ENCODE peak calls at places on chromosome 22, in seven cellular contexts. O is GDM1, V is lung, Q is osteocyte, E is B cell, C is iris pigment epithelial cell, B is right lobe of liver. T is an unnamed sample.
A peak's percentile ranks its signal among the peaks of the same experiment; 100 is the strongest.

GRCh38 chr22:41725510-41726110 is 26.3 kb downstream of the MEI1 start:
- DNase-seq in O (no peak), V (no peak), Q (no peak), B (no peak), E (no peak), C (peak; percentile 11), T (no peak)

GRCh38 chr22:37806409-37807338 is 1.1 kb upstream of the GCAT start:
- DNase-seq in C (peak; percentile 41), Q (no peak), O (peak; percentile 18), B (peak; percentile 40), V (no peak), E (no peak), T (peak; percentile 38)

GRCh38 chr22:38733329-38734202 is 22.2 kb downstream of the SUN2 start:
- DNase-seq in Q (no peak), O (no peak), C (peak; percentile 28), V (no peak), B (peak; percentile 80), E (peak; percentile 55), T (peak; percentile 77)

GRCh38 chr22:37163618-37164534 is 14.2 kb upstream of the IL2RB start:
- DNase-seq in O (no peak), C (no peak), V (no peak), B (peak; percentile 23), Q (no peak), E (no peak), T (no peak)

GRCh38 chr22:37742374-37743092 is 45.7 kb downstream of the TRIOBP start:
- DNase-seq in E (no peak), Q (no peak), V (no peak), C (peak; percentile 91), B (no peak), O (peak; percentile 31), T (peak; percentile 70)

GRCh38 chr22:45632791-45633515 is 38.7 kb upstream of the ATXN10 start:
- DNase-seq in B (no peak), O (no peak), C (no peak), V (no peak), Q (no peak), E (no peak), T (no peak)

GRCh38 chr22:37482244-37482643 is 3.9 kb downstream of the MFNG start:
- DNase-seq in B (no peak), Q (no peak), E (no peak), C (no peak), V (no peak), O (no peak), T (no peak)

GRCh38 chr22:27032121-27032761 is 374.9 kb downstream of the MIAT start:
- DNase-seq in E (no peak), O (no peak), V (no peak), C (no peak), Q (no peak), B (peak; percentile 40), T (no peak)

GRCh38 chr22:19880786-19881569 is 26.3 kb upstream of the GNB1L start:
- DNase-seq in O (no peak), C (peak; percentile 96), Q (peak; percentile 94), E (no peak), V (peak; percentile 47), B (peak; percentile 18), T (no peak)

GRCh38 chr22:25359601-25360261 is 140.3 kb downstream of the CRYBB2 start:
- DNase-seq in V (no peak), Q (no peak), B (no peak), C (no peak), O (no peak), E (no peak), T (no peak)

GRCh38 chr22:40263191-40263590 is 83.1 kb upstream of the ADSL start:
- DNase-seq in V (no peak), E (no peak), O (peak; percentile 83), C (peak; percentile 36), B (no peak), Q (no peak), T (peak; percentile 46)

GRCh38 chr22:37985751-37986281 is 1.5 kb upstream of the SOX10 start:
- DNase-seq in B (no peak), E (no peak), C (no peak), Q (no peak), O (no peak), V (no peak), T (no peak)

GRCh38 chr22:50293441-50294318 is 13.8 kb downstream of the PLXNB2 start:
- DNase-seq in B (peak; percentile 89), O (no peak), V (peak; percentile 79), C (peak; percentile 69), Q (peak; percentile 91), E (peak; percentile 72), T (peak; percentile 94)

GRCh38 chr22:44270556-44270880 is 42.2 kb downstream of the SHISAL1 start:
- DNase-seq in C (no peak), Q (no peak), O (no peak), V (no peak), E (no peak), B (no peak), T (no peak)

GRCh38 chr22:27919943-27920755 is 1.1 kb upstream of the PITPNB start:
- DNase-seq in O (no peak), E (no peak), C (peak; percentile 76), B (no peak), V (no peak), Q (no peak), T (no peak)

GRCh38 chr22:36097880-36098279 is 62.7 kb downstream of the APOL3 start:
- DNase-seq in O (no peak), B (no peak), Q (no peak), E (no peak), V (no peak), C (no peak), T (no peak)

GRCh38 chr22:24189249-24190158 is 8.2 kb downstream of the SUSD2 start:
- DNase-seq in E (no peak), Q (peak; percentile 88), B (peak; percentile 74), O (peak; percentile 45), C (peak; percentile 54), V (peak; percentile 92), T (peak; percentile 84)

GRCh38 chr22:39496131-39496838 is 5.8 kb upstream of the MIEF1 start:
- DNase-seq in Q (no peak), B (peak; percentile 75), E (peak; percentile 60), O (peak; percentile 53), C (peak; percentile 77), V (peak; percentile 68), T (peak; percentile 83)

GRCh38 chr22:28761449-28761755 is 11.1 kb upstream of the CCDC117 start:
- DNase-seq in B (no peak), C (no peak), O (no peak), Q (no peak), E (no peak), V (no peak), T (no peak)

GRCh38 chr22:38335077-38335476 is 17.8 kb upstream of the CSNK1E start:
- DNase-seq in E (no peak), Q (no peak), O (no peak), V (no peak), C (peak; percentile 40), B (no peak), T (no peak)